ENCODE peak calls at places on chromosomes 5 and 9, in nine cellular contexts. One of them, this sample, is unnamed.

GRCh38 chr9:117672397-117672796 is 31.8 kb upstream of the TLR4 start:
- DNase-seq in NCI-H460: no peak
- DNase-seq in skeletal muscle cell: peak
- DNase-seq in activated CD8-positive, alpha-beta memory T cell treated with anti-CD3 and anti-CD28 coated beads, Interleukin-2, amount 10 ng/mL, durations not matched to agents 7 days and 5 days: no peak
- DNase-seq in activated T-cell treated with anti-CD3 and anti-CD28 coated beads, Interleukin-2, amount 50 U/mL, for 72 hours: no peak
- DNase-seq in T1000: no peak
- DNase-seq in activated CD4-positive, alpha-beta T cell treated with anti-CD3 and anti-CD28 coated beads for 48 hours: no peak
- DNase-seq in ecto neural progenitor cell: no peak
- DNase-seq in Daoy: no peak
- DNase-seq in this sample: no peak

GRCh38 chr5:83488271-83488670 is 16.7 kb downstream of the VCAN start:
- DNase-seq in NCI-H460: no peak
- DNase-seq in skeletal muscle cell: no peak
- DNase-seq in activated CD8-positive, alpha-beta memory T cell treated with anti-CD3 and anti-CD28 coated beads, Interleukin-2, amount 10 ng/mL, durations not matched to agents 7 days and 5 days: no peak
- DNase-seq in activated T-cell treated with anti-CD3 and anti-CD28 coated beads, Interleukin-2, amount 50 U/mL, for 72 hours: no peak
- DNase-seq in T1000: no peak
- DNase-seq in activated CD4-positive, alpha-beta T cell treated with anti-CD3 and anti-CD28 coated beads for 48 hours: no peak
- DNase-seq in ecto neural progenitor cell: no peak
- DNase-seq in Daoy: peak
- DNase-seq in this sample: no peak

GRCh38 chr5:137022725-137023124 is 476.4 kb downstream of the SPOCK1 start:
- DNase-seq in NCI-H460: no peak
- DNase-seq in skeletal muscle cell: no peak
- DNase-seq in activated CD8-positive, alpha-beta memory T cell treated with anti-CD3 and anti-CD28 coated beads, Interleukin-2, amount 10 ng/mL, durations not matched to agents 7 days and 5 days: no peak
- DNase-seq in activated T-cell treated with anti-CD3 and anti-CD28 coated beads, Interleukin-2, amount 50 U/mL, for 72 hours: no peak
- DNase-seq in T1000: no peak
- DNase-seq in activated CD4-positive, alpha-beta T cell treated with anti-CD3 and anti-CD28 coated beads for 48 hours: no peak
- DNase-seq in ecto neural progenitor cell: no peak
- DNase-seq in Daoy: no peak
- DNase-seq in this sample: no peak

GRCh38 chr9:91720746-91721705 is 229.0 kb downstream of the ROR2 start:
- DNase-seq in NCI-H460: no peak
- DNase-seq in skeletal muscle cell: no peak
- DNase-seq in activated CD8-positive, alpha-beta memory T cell treated with anti-CD3 and anti-CD28 coated beads, Interleukin-2, amount 10 ng/mL, durations not matched to agents 7 days and 5 days: no peak
- DNase-seq in activated T-cell treated with anti-CD3 and anti-CD28 coated beads, Interleukin-2, amount 50 U/mL, for 72 hours: no peak
- DNase-seq in T1000: no peak
- DNase-seq in activated CD4-positive, alpha-beta T cell treated with anti-CD3 and anti-CD28 coated beads for 48 hours: no peak
- DNase-seq in ecto neural progenitor cell: no peak
- DNase-seq in Daoy: no peak
- DNase-seq in this sample: no peak

GRCh38 chr9:126148994-126149393 is 177.6 kb upstream of the MVB12B start:
- DNase-seq in NCI-H460: no peak
- DNase-seq in skeletal muscle cell: no peak
- DNase-seq in activated CD8-positive, alpha-beta memory T cell treated with anti-CD3 and anti-CD28 coated beads, Interleukin-2, amount 10 ng/mL, durations not matched to agents 7 days and 5 days: no peak
- DNase-seq in activated T-cell treated with anti-CD3 and anti-CD28 coated beads, Interleukin-2, amount 50 U/mL, for 72 hours: no peak
- DNase-seq in T1000: no peak
- DNase-seq in activated CD4-positive, alpha-beta T cell treated with anti-CD3 and anti-CD28 coated beads for 48 hours: no peak
- DNase-seq in ecto neural progenitor cell: peak
- DNase-seq in Daoy: no peak
- DNase-seq in this sample: peak

GRCh38 chr9:89368550-89368949 is 50.2 kb downstream of the SECISBP2 start:
- DNase-seq in NCI-H460: no peak
- DNase-seq in skeletal muscle cell: no peak
- DNase-seq in activated CD8-positive, alpha-beta memory T cell treated with anti-CD3 and anti-CD28 coated beads, Interleukin-2, amount 10 ng/mL, durations not matched to agents 7 days and 5 days: no peak
- DNase-seq in activated T-cell treated with anti-CD3 and anti-CD28 coated beads, Interleukin-2, amount 50 U/mL, for 72 hours: no peak
- DNase-seq in T1000: no peak
- DNase-seq in activated CD4-positive, alpha-beta T cell treated with anti-CD3 and anti-CD28 coated beads for 48 hours: no peak
- DNase-seq in ecto neural progenitor cell: no peak
- DNase-seq in Daoy: no peak
- DNase-seq in this sample: no peak

GRCh38 chr5:73448451-73449136 is at the start of gene FOXD1:
- DNase-seq in NCI-H460: peak
- DNase-seq in skeletal muscle cell: peak
- DNase-seq in activated CD8-positive, alpha-beta memory T cell treated with anti-CD3 and anti-CD28 coated beads, Interleukin-2, amount 10 ng/mL, durations not matched to agents 7 days and 5 days: peak
- DNase-seq in activated T-cell treated with anti-CD3 and anti-CD28 coated beads, Interleukin-2, amount 50 U/mL, for 72 hours: peak
- DNase-seq in T1000: peak
- DNase-seq in activated CD4-positive, alpha-beta T cell treated with anti-CD3 and anti-CD28 coated beads for 48 hours: peak
- DNase-seq in ecto neural progenitor cell: peak
- DNase-seq in Daoy: peak
- DNase-seq in this sample: peak

GRCh38 chr5:29412979-29413378 is 1780.5 kb upstream of the CDH6 start:
- DNase-seq in NCI-H460: no peak
- DNase-seq in skeletal muscle cell: no peak
- DNase-seq in activated CD8-positive, alpha-beta memory T cell treated with anti-CD3 and anti-CD28 coated beads, Interleukin-2, amount 10 ng/mL, durations not matched to agents 7 days and 5 days: no peak
- DNase-seq in activated T-cell treated with anti-CD3 and anti-CD28 coated beads, Interleukin-2, amount 50 U/mL, for 72 hours: no peak
- DNase-seq in T1000: no peak
- DNase-seq in activated CD4-positive, alpha-beta T cell treated with anti-CD3 and anti-CD28 coated beads for 48 hours: no peak
- DNase-seq in ecto neural progenitor cell: no peak
- DNase-seq in Daoy: no peak
- DNase-seq in this sample: no peak

GRCh38 chr9:112332977-112333638 is at the start of gene PTBP3:
- DNase-seq in NCI-H460: peak
- DNase-seq in skeletal muscle cell: no peak
- DNase-seq in activated CD8-positive, alpha-beta memory T cell treated with anti-CD3 and anti-CD28 coated beads, Interleukin-2, amount 10 ng/mL, durations not matched to agents 7 days and 5 days: peak
- DNase-seq in activated T-cell treated with anti-CD3 and anti-CD28 coated beads, Interleukin-2, amount 50 U/mL, for 72 hours: peak
- DNase-seq in T1000: peak
- DNase-seq in activated CD4-positive, alpha-beta T cell treated with anti-CD3 and anti-CD28 coated beads for 48 hours: peak
- DNase-seq in ecto neural progenitor cell: peak
- DNase-seq in Daoy: peak
- DNase-seq in this sample: peak

GRCh38 chr5:75890546-75890945 is 173.3 kb upstream of the POC5 start:
- DNase-seq in NCI-H460: no peak
- DNase-seq in skeletal muscle cell: no peak
- DNase-seq in activated CD8-positive, alpha-beta memory T cell treated with anti-CD3 and anti-CD28 coated beads, Interleukin-2, amount 10 ng/mL, durations not matched to agents 7 days and 5 days: no peak
- DNase-seq in activated T-cell treated with anti-CD3 and anti-CD28 coated beads, Interleukin-2, amount 50 U/mL, for 72 hours: no peak
- DNase-seq in T1000: no peak
- DNase-seq in activated CD4-positive, alpha-beta T cell treated with anti-CD3 and anti-CD28 coated beads for 48 hours: no peak
- DNase-seq in ecto neural progenitor cell: no peak
- DNase-seq in Daoy: no peak
- DNase-seq in this sample: no peak

GRCh38 chr9:20732118-20732517 is 48.1 kb downstream of the FOCAD start:
- DNase-seq in NCI-H460: peak
- DNase-seq in skeletal muscle cell: peak
- DNase-seq in activated CD8-positive, alpha-beta memory T cell treated with anti-CD3 and anti-CD28 coated beads, Interleukin-2, amount 10 ng/mL, durations not matched to agents 7 days and 5 days: no peak
- DNase-seq in activated T-cell treated with anti-CD3 and anti-CD28 coated beads, Interleukin-2, amount 50 U/mL, for 72 hours: no peak
- DNase-seq in T1000: no peak
- DNase-seq in activated CD4-positive, alpha-beta T cell treated with anti-CD3 and anti-CD28 coated beads for 48 hours: no peak
- DNase-seq in ecto neural progenitor cell: no peak
- DNase-seq in Daoy: peak
- DNase-seq in this sample: no peak